ENCODE peak calls at places on chromosomes 3 and 15, in seven cellular contexts. One of them, this sample, is unnamed.
A peak's percentile ranks its signal among the peaks of the same experiment; 100 is the strongest.

GRCh38 chr3:127221062-127222035 is 28.4 kb downstream of the PRR23E start:
- DNase-seq in coronary artery: no peak
- DNase-seq in right cardiac atrium: no peak
- DNase-seq in activated T-helper 1 cell treated with anti-CD3 and anti-CD28 coated beads, Interleukin-2, amount 50 U/mL, for 16 hours: no peak
- DNase-seq in posterior vena cava: no peak
- DNase-seq in fibroblast of lung: no peak
- DNase-seq in AG09319: no peak
- DNase-seq in this sample: no peak

GRCh38 chr3:53709856-53710674 is 136.2 kb downstream of the CHDH start:
- DNase-seq in activated T-helper 1 cell treated with anti-CD3 and anti-CD28 coated beads, Interleukin-2, amount 50 U/mL, for 16 hours: peak; percentile 20
- DNase-seq in right cardiac atrium: peak; percentile 77
- DNase-seq in posterior vena cava: peak; percentile 91
- DNase-seq in AG09319: peak; percentile 24
- DNase-seq in fibroblast of lung: peak; percentile 45
- DNase-seq in coronary artery: peak; percentile 70
- DNase-seq in this sample: peak; percentile 42

GRCh38 chr3:5001135-5001534 is 21.9 kb downstream of the BHLHE40 start:
- DNase-seq in activated T-helper 1 cell treated with anti-CD3 and anti-CD28 coated beads, Interleukin-2, amount 50 U/mL, for 16 hours: no peak
- DNase-seq in AG09319: no peak
- DNase-seq in posterior vena cava: no peak
- DNase-seq in coronary artery: no peak
- DNase-seq in fibroblast of lung: no peak
- DNase-seq in right cardiac atrium: no peak
- DNase-seq in this sample: no peak

GRCh38 chr3:154786724-154787123 is 293.4 kb upstream of the MME start:
- DNase-seq in right cardiac atrium: no peak
- DNase-seq in coronary artery: no peak
- DNase-seq in activated T-helper 1 cell treated with anti-CD3 and anti-CD28 coated beads, Interleukin-2, amount 50 U/mL, for 16 hours: no peak
- DNase-seq in AG09319: no peak
- DNase-seq in fibroblast of lung: no peak
- DNase-seq in posterior vena cava: no peak
- DNase-seq in this sample: no peak

GRCh38 chr3:34351857-34352545 is 553.6 kb downstream of the PDCD6IP start:
- DNase-seq in posterior vena cava: no peak
- DNase-seq in activated T-helper 1 cell treated with anti-CD3 and anti-CD28 coated beads, Interleukin-2, amount 50 U/mL, for 16 hours: no peak
- DNase-seq in coronary artery: no peak
- DNase-seq in AG09319: no peak
- DNase-seq in right cardiac atrium: no peak
- DNase-seq in fibroblast of lung: no peak
- DNase-seq in this sample: no peak

GRCh38 chr15:61049934-61050333 is 179.2 kb downstream of the RORA start:
- DNase-seq in AG09319: no peak
- DNase-seq in fibroblast of lung: peak; percentile 89
- DNase-seq in coronary artery: no peak
- DNase-seq in right cardiac atrium: no peak
- DNase-seq in posterior vena cava: no peak
- DNase-seq in activated T-helper 1 cell treated with anti-CD3 and anti-CD28 coated beads, Interleukin-2, amount 50 U/mL, for 16 hours: no peak
- DNase-seq in this sample: no peak

GRCh38 chr3:169008772-169009358 is 654.6 kb downstream of the MECOM start:
- DNase-seq in posterior vena cava: no peak
- DNase-seq in right cardiac atrium: no peak
- DNase-seq in coronary artery: no peak
- DNase-seq in activated T-helper 1 cell treated with anti-CD3 and anti-CD28 coated beads, Interleukin-2, amount 50 U/mL, for 16 hours: no peak
- DNase-seq in fibroblast of lung: no peak
- DNase-seq in AG09319: no peak
- DNase-seq in this sample: no peak

GRCh38 chr3:157533298-157533870 is 30.2 kb upstream of the VEPH1 start:
- DNase-seq in coronary artery: no peak
- DNase-seq in posterior vena cava: no peak
- DNase-seq in AG09319: peak; percentile 43
- DNase-seq in fibroblast of lung: peak; percentile 92
- DNase-seq in activated T-helper 1 cell treated with anti-CD3 and anti-CD28 coated beads, Interleukin-2, amount 50 U/mL, for 16 hours: no peak
- DNase-seq in right cardiac atrium: no peak
- DNase-seq in this sample: no peak

GRCh38 chr15:99732268-99732641 is 982 bp downstream of the LYSMD4 start:
- DNase-seq in activated T-helper 1 cell treated with anti-CD3 and anti-CD28 coated beads, Interleukin-2, amount 50 U/mL, for 16 hours: no peak
- DNase-seq in coronary artery: no peak
- DNase-seq in AG09319: peak; percentile 12
- DNase-seq in posterior vena cava: peak; percentile 58
- DNase-seq in right cardiac atrium: no peak
- DNase-seq in fibroblast of lung: peak; percentile 27
- DNase-seq in this sample: no peak

GRCh38 chr3:135325096-135325495 is 530.0 kb downstream of the EPHB1 start:
- DNase-seq in posterior vena cava: no peak
- DNase-seq in coronary artery: no peak
- DNase-seq in right cardiac atrium: no peak
- DNase-seq in AG09319: no peak
- DNase-seq in activated T-helper 1 cell treated with anti-CD3 and anti-CD28 coated beads, Interleukin-2, amount 50 U/mL, for 16 hours: no peak
- DNase-seq in fibroblast of lung: no peak
- DNase-seq in this sample: no peak

GRCh38 chr3:129248286-129248979 is 973 bp upstream of the COPG1 start:
- DNase-seq in posterior vena cava: no peak
- DNase-seq in coronary artery: no peak
- DNase-seq in right cardiac atrium: no peak
- DNase-seq in fibroblast of lung: no peak
- DNase-seq in AG09319: no peak
- DNase-seq in activated T-helper 1 cell treated with anti-CD3 and anti-CD28 coated beads, Interleukin-2, amount 50 U/mL, for 16 hours: no peak
- DNase-seq in this sample: no peak

GRCh38 chr3:167493240-167493639 is 19.4 kb upstream of the SERPINI2 start:
- DNase-seq in activated T-helper 1 cell treated with anti-CD3 and anti-CD28 coated beads, Interleukin-2, amount 50 U/mL, for 16 hours: no peak
- DNase-seq in posterior vena cava: no peak
- DNase-seq in fibroblast of lung: no peak
- DNase-seq in coronary artery: no peak
- DNase-seq in right cardiac atrium: no peak
- DNase-seq in AG09319: no peak
- DNase-seq in this sample: no peak

GRCh38 chr15:55196011-55196410 is 730 bp downstream of the RSL24D1 start:
- DNase-seq in posterior vena cava: no peak
- DNase-seq in AG09319: no peak
- DNase-seq in coronary artery: no peak
- DNase-seq in activated T-helper 1 cell treated with anti-CD3 and anti-CD28 coated beads, Interleukin-2, amount 50 U/mL, for 16 hours: no peak
- DNase-seq in right cardiac atrium: no peak
- DNase-seq in fibroblast of lung: no peak
- DNase-seq in this sample: peak; percentile 12

GRCh38 chr3:195044411-195044810 is 226.5 kb downstream of the XXYLT1 start:
- DNase-seq in activated T-helper 1 cell treated with anti-CD3 and anti-CD28 coated beads, Interleukin-2, amount 50 U/mL, for 16 hours: no peak
- DNase-seq in coronary artery: no peak
- DNase-seq in posterior vena cava: peak; percentile 43
- DNase-seq in right cardiac atrium: no peak
- DNase-seq in AG09319: no peak
- DNase-seq in fibroblast of lung: no peak
- DNase-seq in this sample: no peak

GRCh38 chr3:33063651-33064051 is 33.3 kb downstream of the GLB1 start:
- DNase-seq in posterior vena cava: no peak
- DNase-seq in AG09319: peak; percentile 12
- DNase-seq in right cardiac atrium: no peak
- DNase-seq in activated T-helper 1 cell treated with anti-CD3 and anti-CD28 coated beads, Interleukin-2, amount 50 U/mL, for 16 hours: no peak
- DNase-seq in coronary artery: no peak
- DNase-seq in fibroblast of lung: peak; percentile 30
- DNase-seq in this sample: peak; percentile 42

GRCh38 chr3:133783762-133784161 is 21.9 kb upstream of the SRPRB start:
- DNase-seq in posterior vena cava: no peak
- DNase-seq in coronary artery: no peak
- DNase-seq in right cardiac atrium: no peak
- DNase-seq in activated T-helper 1 cell treated with anti-CD3 and anti-CD28 coated beads, Interleukin-2, amount 50 U/mL, for 16 hours: no peak
- DNase-seq in fibroblast of lung: no peak
- DNase-seq in AG09319: no peak
- DNase-seq in this sample: no peak

GRCh38 chr3:123278446-123278845 is 76.7 kb downstream of the SEC22A start:
- DNase-seq in activated T-helper 1 cell treated with anti-CD3 and anti-CD28 coated beads, Interleukin-2, amount 50 U/mL, for 16 hours: no peak
- DNase-seq in right cardiac atrium: no peak
- DNase-seq in coronary artery: no peak
- DNase-seq in AG09319: no peak
- DNase-seq in fibroblast of lung: no peak
- DNase-seq in posterior vena cava: no peak
- DNase-seq in this sample: no peak

GRCh38 chr3:175260145-175260794 is 401.1 kb downstream of the NAALADL2 start:
- DNase-seq in AG09319: no peak
- DNase-seq in activated T-helper 1 cell treated with anti-CD3 and anti-CD28 coated beads, Interleukin-2, amount 50 U/mL, for 16 hours: no peak
- DNase-seq in posterior vena cava: no peak
- DNase-seq in right cardiac atrium: no peak
- DNase-seq in coronary artery: no peak
- DNase-seq in fibroblast of lung: peak; percentile 85
- DNase-seq in this sample: no peak

GRCh38 chr3:148147896-148148295 is 549.8 kb upstream of the AGTR1 start:
- DNase-seq in posterior vena cava: no peak
- DNase-seq in fibroblast of lung: no peak
- DNase-seq in AG09319: no peak
- DNase-seq in activated T-helper 1 cell treated with anti-CD3 and anti-CD28 coated beads, Interleukin-2, amount 50 U/mL, for 16 hours: no peak
- DNase-seq in right cardiac atrium: no peak
- DNase-seq in coronary artery: no peak
- DNase-seq in this sample: no peak

GRCh38 chr15:70245932-70246622 is 148.4 kb upstream of the TLE3 start:
- DNase-seq in right cardiac atrium: no peak
- DNase-seq in posterior vena cava: peak; percentile 82
- DNase-seq in coronary artery: no peak
- DNase-seq in activated T-helper 1 cell treated with anti-CD3 and anti-CD28 coated beads, Interleukin-2, amount 50 U/mL, for 16 hours: no peak
- DNase-seq in fibroblast of lung: peak; percentile 56
- DNase-seq in AG09319: no peak
- DNase-seq in this sample: no peak

GRCh38 chr15:60362318-60363023 is 35.3 kb downstream of the ANXA2 start:
- DNase-seq in posterior vena cava: no peak
- DNase-seq in right cardiac atrium: no peak
- DNase-seq in fibroblast of lung: peak; percentile 86
- DNase-seq in AG09319: peak; percentile 67
- DNase-seq in coronary artery: no peak
- DNase-seq in activated T-helper 1 cell treated with anti-CD3 and anti-CD28 coated beads, Interleukin-2, amount 50 U/mL, for 16 hours: no peak
- DNase-seq in this sample: no peak

GRCh38 chr3:189953551-189953950 is 167.1 kb downstream of the P3H2 start:
- DNase-seq in posterior vena cava: no peak
- DNase-seq in AG09319: no peak
- DNase-seq in right cardiac atrium: no peak
- DNase-seq in activated T-helper 1 cell treated with anti-CD3 and anti-CD28 coated beads, Interleukin-2, amount 50 U/mL, for 16 hours: no peak
- DNase-seq in coronary artery: no peak
- DNase-seq in fibroblast of lung: peak; percentile 92
- DNase-seq in this sample: no peak

GRCh38 chr3:186529204-186529999 is 14.8 kb downstream of the CRYGS start:
- DNase-seq in coronary artery: no peak
- DNase-seq in AG09319: no peak
- DNase-seq in posterior vena cava: no peak
- DNase-seq in activated T-helper 1 cell treated with anti-CD3 and anti-CD28 coated beads, Interleukin-2, amount 50 U/mL, for 16 hours: no peak
- DNase-seq in fibroblast of lung: no peak
- DNase-seq in right cardiac atrium: no peak
- DNase-seq in this sample: peak; percentile 43

GRCh38 chr3:196322-197153 is at the start of gene CHL1:
- DNase-seq in fibroblast of lung: no peak
- DNase-seq in coronary artery: no peak
- DNase-seq in AG09319: no peak
- DNase-seq in posterior vena cava: no peak
- DNase-seq in right cardiac atrium: peak; percentile 34
- DNase-seq in activated T-helper 1 cell treated with anti-CD3 and anti-CD28 coated beads, Interleukin-2, amount 50 U/mL, for 16 hours: no peak
- DNase-seq in this sample: no peak

GRCh38 chr15:66252411-66253295 is 897 bp downstream of the MEGF11 start:
- DNase-seq in right cardiac atrium: peak; percentile 53
- DNase-seq in activated T-helper 1 cell treated with anti-CD3 and anti-CD28 coated beads, Interleukin-2, amount 50 U/mL, for 16 hours: no peak
- DNase-seq in AG09319: no peak
- DNase-seq in fibroblast of lung: peak; percentile 46
- DNase-seq in coronary artery: no peak
- DNase-seq in posterior vena cava: no peak
- DNase-seq in this sample: peak; percentile 25

This sample was measured in naive B cell.